ENCODE peak calls at places on chromosomes 5 and 9, in four cellular contexts. T is H54; Z is naive thymus-derived CD8-positive, alpha-beta T cell; P is SJSA1. U is an unnamed sample.

GRCh38 chr5:2006193-2006970 is 123.7 kb upstream of the IRX4 start:
- DNase-seq in T (no peak), Z (no peak), P (no peak), U (no peak)

GRCh38 chr9:77809552-77809951 is 161.4 kb upstream of the GNA14 start:
- DNase-seq in T (no peak), Z (no peak), P (no peak), U (no peak)

GRCh38 chr5:145362261-145362660 is 472.9 kb downstream of the PRELID2 start:
- DNase-seq in P (peak), T (peak), Z (no peak), U (peak)

GRCh38 chr5:138807182-138807581 is 54.0 kb downstream of the CTNNA1 start:
- DNase-seq in P (no peak), T (no peak), Z (no peak), U (no peak)

GRCh38 chr5:18037718-18038117 is 403.5 kb downstream of the TAF11L14 start:
- DNase-seq in T (no peak), Z (no peak), P (no peak), U (no peak)

GRCh38 chr5:120516799-120517198 is 52.7 kb downstream of the PRR16 start:
- DNase-seq in P (peak), Z (no peak), T (peak), U (no peak)

GRCh38 chr5:138180183-138180782 is 1.4 kb downstream of the KIF20A start:
- DNase-seq in P (peak), T (peak), Z (peak), U (peak)

GRCh38 chr5:33892419-33893151 is 795 bp upstream of the ADAMTS12 start:
- DNase-seq in P (peak), T (peak), Z (no peak), U (peak)

GRCh38 chr9:27293046-27293445 is 3.9 kb downstream of the EQTN start:
- DNase-seq in T (no peak), Z (no peak), P (no peak), U (no peak)

GRCh38 chr5:83145241-83145640 is 67.9 kb downstream of the XRCC4 start:
- DNase-seq in Z (no peak), T (no peak), P (no peak), U (no peak)

U was measured in PC-9.